ENCODE peak calls at places on chromosomes 6 and 20, in four cellular contexts. I is ascending aorta, V is Peyer's patch, L is pancreas. Z is an unnamed sample.

GRCh38 chr6:39947611-39948068 is 13.4 kb upstream of the MOCS1 start:
- DNase-seq in L (no peak), V (no peak), I (no peak), Z (no peak)

GRCh38 chr6:97102152-97102790 is 177.7 kb downstream of the KLHL32 start:
- DNase-seq in V (no peak), L (no peak), I (no peak), Z (no peak)

GRCh38 chr6:28490191-28490890 is 25.3 kb downstream of the GPX6 start:
- DNase-seq in L (no peak), V (no peak), I (no peak), Z (no peak)

GRCh38 chr6:148348778-148349177 is 6.1 kb downstream of the SASH1 start:
- DNase-seq in V (no peak), L (no peak), I (no peak), Z (no peak)

GRCh38 chr20:58892126-58892931 is 39.8 kb downstream of the GNAS start:
- DNase-seq in I (peak; percentile 89), L (peak; percentile 82), V (peak; percentile 88), Z (peak; percentile 92)

GRCh38 chr6:132537145-132537544 is 932 bp upstream of the TAAR9 start:
- DNase-seq in V (no peak), L (no peak), I (no peak), Z (no peak)

GRCh38 chr6:106563614-106564013 is 65.7 kb downstream of the RTN4IP1 start:
- DNase-seq in I (no peak), V (no peak), L (no peak), Z (no peak)

GRCh38 chr6:72911463-72912153 is 289.7 kb downstream of the KCNQ5 start:
- DNase-seq in L (no peak), I (no peak), V (no peak), Z (no peak)

GRCh38 chr6:103534107-103534506 is 1325.6 kb downstream of the HACE1 start:
- DNase-seq in I (no peak), L (no peak), V (no peak), Z (no peak)

GRCh38 chr20:32560989-32561830 is 23.9 kb downstream of the NOL4L start:
- DNase-seq in I (no peak), L (no peak), V (no peak), Z (no peak)

GRCh38 chr6:31525932-31526591 is 2.7 kb upstream of the MCCD1 start:
- DNase-seq in V (no peak), L (no peak), I (peak; percentile 48), Z (no peak)

GRCh38 chr6:119129148-119129967 is 50.9 kb upstream of the FAM184A start:
- DNase-seq in L (no peak), V (no peak), I (no peak), Z (no peak)

GRCh38 chr6:44898296-44898930 is 429.7 kb upstream of the RUNX2 start:
- DNase-seq in L (no peak), I (no peak), V (no peak), Z (no peak)

GRCh38 chr6:7377961-7378360 is 11.6 kb downstream of the CAGE1 start:
- DNase-seq in L (no peak), I (no peak), V (no peak), Z (no peak)

GRCh38 chr20:24785141-24785924 is 163.7 kb upstream of the CST7 start:
- DNase-seq in I (no peak), V (no peak), L (no peak), Z (no peak)

GRCh38 chr6:17281497-17282481 is 628 bp downstream of the RBM24 start:
- DNase-seq in L (no peak), I (peak; percentile 66), V (no peak), Z (no peak)

GRCh38 chr6:36769676-36770499 is 69.4 kb downstream of the CPNE5 start:
- DNase-seq in V (peak; percentile 58), L (no peak), I (no peak), Z (no peak)

GRCh38 chr20:59787186-59787890 is 146.1 kb downstream of the SYCP2 start:
- DNase-seq in L (no peak), I (no peak), V (no peak), Z (peak; percentile 32)

GRCh38 chr6:56866917-56867522 is 87.9 kb upstream of the BEND6 start:
- DNase-seq in V (no peak), L (no peak), I (no peak), Z (no peak)

GRCh38 chr6:129632081-129632758 is 77.8 kb downstream of the ARHGAP18 start:
- DNase-seq in V (no peak), L (no peak), I (no peak), Z (no peak)

GRCh38 chr6:154410619-154411044 is 54.0 kb upstream of the IPCEF1 start:
- DNase-seq in L (peak; percentile 31), V (no peak), I (peak; percentile 86), Z (no peak)

GRCh38 chr20:61795669-61796630 is 269.7 kb downstream of the TAF4 start:
- DNase-seq in L (no peak), V (no peak), I (no peak), Z (no peak)

GRCh38 chr6:57021086-57021720 is 25.3 kb upstream of the KIAA1586 start:
- DNase-seq in V (no peak), L (no peak), I (no peak), Z (peak; percentile 8)

GRCh38 chr6:133705731-133706130 is 183.2 kb upstream of the TCF21 start:
- DNase-seq in V (no peak), I (no peak), L (no peak), Z (no peak)

GRCh38 chr20:3358676-3359340 is 48.7 kb downstream of the DNAAF9 start:
- DNase-seq in L (no peak), V (no peak), I (no peak), Z (peak; percentile 47)

GRCh38 chr6:12991435-12991834 is 274.9 kb downstream of the PHACTR1 start:
- DNase-seq in L (no peak), I (no peak), V (no peak), Z (no peak)

GRCh38 chr6:140385686-140386085 is 1011.2 kb upstream of the CITED2 start:
- DNase-seq in I (no peak), L (no peak), V (no peak), Z (no peak)

GRCh38 chr20:39785252-39785917 is 823.2 kb downstream of the DHX35 start:
- DNase-seq in L (no peak), V (no peak), I (no peak), Z (no peak)

GRCh38 chr6:116073765-116074450 is 13.2 kb upstream of the FRK start:
- DNase-seq in I (no peak), L (no peak), V (no peak), Z (no peak)

GRCh38 chr20:17026346-17026745 is 200.5 kb upstream of the PCSK2 start:
- DNase-seq in L (no peak), I (no peak), V (no peak), Z (no peak)

GRCh38 chr6:106446287-106446885 is 85.9 kb downstream of the CRYBG1 start:
- DNase-seq in V (no peak), I (no peak), L (no peak), Z (no peak)

DNA sequence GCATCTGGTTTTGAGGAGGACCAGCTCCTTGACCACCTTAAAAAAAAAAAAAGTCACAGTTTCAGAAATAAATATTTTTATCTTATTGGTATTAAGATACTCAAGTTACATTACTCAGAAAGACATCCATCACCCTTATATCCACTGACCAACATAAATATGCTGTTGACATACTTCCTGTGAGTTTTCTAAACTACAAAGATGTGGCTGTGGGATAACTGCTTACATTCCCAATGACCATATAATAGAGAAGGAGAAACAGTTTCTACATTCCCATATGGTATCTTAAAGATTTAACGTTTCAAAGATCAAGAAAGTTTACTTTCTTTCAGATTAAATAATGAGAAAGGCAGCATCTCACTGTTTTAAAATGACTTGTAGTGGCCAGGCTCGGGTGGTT is 46.3 kb downstream of the TP53INP2 start:
- DNase-seq in V (no peak), I (no peak), L (no peak), Z (no peak)
- H3K36me3 ChIP-seq in V (peaks cover 78% of the 10 kb centered on the region), I (peaks cover 69% of the 10 kb centered on the region), L (no peaks in the 10 kb centered on the region), Z (peaks cover 8% of the 10 kb centered on the region)

DNA sequence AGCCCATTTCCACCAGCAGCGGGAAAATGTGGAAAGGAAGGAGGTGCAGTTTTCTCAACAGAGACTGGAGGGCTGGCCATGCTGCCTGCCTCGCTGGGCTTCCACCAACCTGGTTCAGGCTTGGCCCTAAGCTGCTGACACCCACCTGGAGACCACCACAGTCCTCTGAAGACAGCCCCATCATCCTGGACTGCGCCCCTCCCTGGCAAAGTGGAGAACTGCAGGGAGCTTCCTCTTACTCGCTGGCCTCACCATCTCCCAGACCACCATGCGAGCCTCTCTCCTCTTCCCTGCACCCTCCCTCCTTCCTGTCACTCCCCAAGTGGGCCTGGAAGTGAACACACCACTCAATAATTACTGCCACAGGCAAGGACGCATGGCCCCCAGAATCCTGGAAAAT is 71.5 kb downstream of the PSMG4 start:
- DNase-seq in V (no peak), I (no peak), L (no peak), Z (no peak)
- TF ChIP-seq CTCF in V (no peak), I (no peak), L (no peak), Z (no peak)

GRCh38 chr6:157760137-157760536 is 62.9 kb upstream of the SNX9 start:
- DNase-seq in L (no peak), I (no peak), V (no peak), Z (no peak)
- H3K4me1 ChIP-seq in L (peaks cover 10% of the 10 kb centered on the region), I (peaks cover 15% of the 10 kb centered on the region), V (peaks cover 39% of the 10 kb centered on the region), Z (peaks cover 38% of the 10 kb centered on the region)

GRCh38 chr20:62941792-62942191 is 3.8 kb downstream of the GID8 start:
- DNase-seq in L (no peak), V (no peak), I (no peak), Z (no peak)
- H3K36me3 ChIP-seq in L (peaks cover 8% of the 10 kb centered on the region), V (peaks cover 58% of the 10 kb centered on the region), I (peaks cover 46% of the 10 kb centered on the region), Z (peaks cover 23% of the 10 kb centered on the region)